ENCODE peak calls at places on chromosomes 7 and 10, in ten cellular contexts. One of them, this sample, is unnamed.

GRCh38 chr7:29350351-29350750 is 155.8 kb downstream of the CHN2 start:
- DNase-seq in T-helper 17 cell: no peak
- DNase-seq in HTR-8/SVneo: no peak
- DNase-seq in iris pigment epithelial cell: no peak
- DNase-seq in T-helper 2 cell: no peak
- DNase-seq in occipital lobe: no peak
- DNase-seq in heart left ventricle: no peak
- DNase-seq in tibial artery: no peak
- DNase-seq in posterior vena cava: no peak
- DNase-seq in right lobe of liver: no peak
- DNase-seq in this sample: no peak

GRCh38 chr7:75920431-75921161 is 5.6 kb downstream of the POR start:
- DNase-seq in occipital lobe: no peak
- DNase-seq in iris pigment epithelial cell: peak
- DNase-seq in T-helper 17 cell: no peak
- DNase-seq in right lobe of liver: peak
- DNase-seq in HTR-8/SVneo: no peak
- DNase-seq in tibial artery: no peak
- DNase-seq in T-helper 2 cell: no peak
- DNase-seq in heart left ventricle: peak
- DNase-seq in posterior vena cava: no peak
- DNase-seq in this sample: no peak

GRCh38 chr10:15209827-15210509 is 41.5 kb upstream of the NMT2 start:
- DNase-seq in T-helper 17 cell: peak
- DNase-seq in HTR-8/SVneo: peak
- DNase-seq in posterior vena cava: peak
- DNase-seq in iris pigment epithelial cell: peak
- DNase-seq in right lobe of liver: peak
- DNase-seq in occipital lobe: peak
- DNase-seq in T-helper 2 cell: peak
- DNase-seq in tibial artery: peak
- DNase-seq in heart left ventricle: peak
- DNase-seq in this sample: peak

GRCh38 chr7:135744938-135745701 is 3.5 kb downstream of the FAM180A start:
- DNase-seq in T-helper 17 cell: no peak
- DNase-seq in posterior vena cava: no peak
- DNase-seq in occipital lobe: no peak
- DNase-seq in heart left ventricle: no peak
- DNase-seq in iris pigment epithelial cell: peak
- DNase-seq in tibial artery: no peak
- DNase-seq in right lobe of liver: no peak
- DNase-seq in HTR-8/SVneo: no peak
- DNase-seq in T-helper 2 cell: no peak
- DNase-seq in this sample: peak

GRCh38 chr7:1497293-1497927 is 6.8 kb downstream of the INTS1 start:
- DNase-seq in occipital lobe: no peak
- DNase-seq in tibial artery: no peak
- DNase-seq in heart left ventricle: no peak
- DNase-seq in T-helper 17 cell: no peak
- DNase-seq in HTR-8/SVneo: no peak
- DNase-seq in iris pigment epithelial cell: no peak
- DNase-seq in right lobe of liver: no peak
- DNase-seq in T-helper 2 cell: no peak
- DNase-seq in posterior vena cava: no peak
- DNase-seq in this sample: no peak

GRCh38 chr10:49655099-49655498 is 24.4 kb upstream of the C10orf53 start:
- DNase-seq in posterior vena cava: no peak
- DNase-seq in T-helper 2 cell: no peak
- DNase-seq in tibial artery: no peak
- DNase-seq in HTR-8/SVneo: no peak
- DNase-seq in right lobe of liver: peak
- DNase-seq in occipital lobe: no peak
- DNase-seq in iris pigment epithelial cell: no peak
- DNase-seq in heart left ventricle: no peak
- DNase-seq in T-helper 17 cell: no peak
- DNase-seq in this sample: no peak

GRCh38 chr7:35975851-35976454 is 175.1 kb downstream of the SEPTIN7 start:
- DNase-seq in occipital lobe: no peak
- DNase-seq in posterior vena cava: no peak
- DNase-seq in T-helper 2 cell: peak
- DNase-seq in T-helper 17 cell: no peak
- DNase-seq in iris pigment epithelial cell: peak
- DNase-seq in tibial artery: no peak
- DNase-seq in right lobe of liver: no peak
- DNase-seq in HTR-8/SVneo: peak
- DNase-seq in heart left ventricle: no peak
- DNase-seq in this sample: peak

GRCh38 chr7:25056368-25056767 is 68.7 kb downstream of the CYCS start:
- DNase-seq in heart left ventricle: no peak
- DNase-seq in occipital lobe: no peak
- DNase-seq in tibial artery: no peak
- DNase-seq in iris pigment epithelial cell: no peak
- DNase-seq in HTR-8/SVneo: no peak
- DNase-seq in T-helper 17 cell: no peak
- DNase-seq in posterior vena cava: no peak
- DNase-seq in T-helper 2 cell: no peak
- DNase-seq in right lobe of liver: no peak
- DNase-seq in this sample: no peak

GRCh38 chr10:70481831-70482530 is 3.4 kb downstream of the PALD1 start:
- DNase-seq in heart left ventricle: peak
- DNase-seq in T-helper 2 cell: no peak
- DNase-seq in HTR-8/SVneo: no peak
- DNase-seq in posterior vena cava: peak
- DNase-seq in right lobe of liver: no peak
- DNase-seq in T-helper 17 cell: no peak
- DNase-seq in iris pigment epithelial cell: no peak
- DNase-seq in tibial artery: peak
- DNase-seq in occipital lobe: no peak
- DNase-seq in this sample: no peak

GRCh38 chr7:17185690-17186070 is 112.8 kb upstream of the AHR start:
- DNase-seq in T-helper 2 cell: no peak
- DNase-seq in iris pigment epithelial cell: peak
- DNase-seq in tibial artery: no peak
- DNase-seq in heart left ventricle: no peak
- DNase-seq in occipital lobe: no peak
- DNase-seq in HTR-8/SVneo: no peak
- DNase-seq in posterior vena cava: no peak
- DNase-seq in right lobe of liver: no peak
- DNase-seq in T-helper 17 cell: no peak
- DNase-seq in this sample: peak

This sample was measured in epithelial cell of esophagus.